ENCODE peak calls at places on chromosomes 4 and X, in six cellular contexts. X is AG04450; R is CD8-positive, alpha-beta T cell; F is body of pancreas; E is cardiac muscle cell; S is mammary epithelial cell. J is an unnamed sample.

GRCh38 chr4:14857475-14857874 is 144.8 kb upstream of the CPEB2 start:
- DNase-seq in S (no peak), F (no peak), R (no peak), X (no peak), E (no peak), J (no peak)

GRCh38 chr4:45119376-45119775 is 393.0 kb upstream of the GNPDA2 start:
- DNase-seq in F (no peak), S (no peak), R (no peak), X (no peak), E (no peak), J (no peak)

GRCh38 chr4:148810461-148810860 is 368.2 kb upstream of the NR3C2 start:
- DNase-seq in E (no peak), R (no peak), S (no peak), X (no peak), F (no peak), J (no peak)

GRCh38 chr4:26891867-26892266 is 31.2 kb downstream of the STIM2 start:
- DNase-seq in R (no peak), S (no peak), X (no peak), F (no peak), E (no peak), J (no peak)

GRCh38 chrX:45750639-45751038 is 550.0 kb upstream of the DIPK2B start:
- DNase-seq in E (no peak), R (no peak), F (no peak), X (no peak), S (peak; percentile 74), J (no peak)

GRCh38 chr4:53622739-53623151 is 31.5 kb upstream of the LNX1 start:
- DNase-seq in F (no peak), S (peak; percentile 79), X (peak; percentile 53), R (no peak), E (peak; percentile 87), J (no peak)

GRCh38 chr4:3299538-3300197 is 6.8 kb downstream of the RGS12 start:
- DNase-seq in X (no peak), R (no peak), S (no peak), F (peak; percentile 2), E (no peak), J (no peak)

GRCh38 chrX:150365051-150365952 is 2.2 kb downstream of the MAMLD1 start:
- DNase-seq in S (peak; percentile 42), F (peak; percentile 71), X (no peak), R (peak; percentile 74), E (peak; percentile 72), J (peak; percentile 74)

GRCh38 chr4:106329027-106329618 is 12.8 kb downstream of the AIMP1 start:
- DNase-seq in F (no peak), S (peak; percentile 40), E (peak; percentile 61), R (no peak), X (peak; percentile 21), J (no peak)

GRCh38 chr4:151792995-151793394 is 32.2 kb upstream of the GATB start:
- DNase-seq in E (no peak), R (no peak), S (no peak), F (no peak), X (no peak), J (no peak)
- H3K27me3 ChIP-seq in E (no peaks in the 10 kb centered on the region), R (no peaks in the 10 kb centered on the region), S (no peaks in the 10 kb centered on the region), F (no peaks in the 10 kb centered on the region), X (peaks cover 7% of the 10 kb centered on the region), J (no peaks in the 10 kb centered on the region)

GRCh38 chr4:71188951-71189350 is 149.9 kb upstream of the SLC4A4 start:
- DNase-seq in R (no peak), X (no peak), F (no peak), E (no peak), S (no peak), J (no peak)
- H3K27me3 ChIP-seq in R (no peaks in the 10 kb centered on the region), X (no peaks in the 10 kb centered on the region), F (no peaks in the 10 kb centered on the region), E (peaks cover 10% of the 10 kb centered on the region), S (peaks cover 34% of the 10 kb centered on the region), J (peaks cover 6% of the 10 kb centered on the region)

DNA sequence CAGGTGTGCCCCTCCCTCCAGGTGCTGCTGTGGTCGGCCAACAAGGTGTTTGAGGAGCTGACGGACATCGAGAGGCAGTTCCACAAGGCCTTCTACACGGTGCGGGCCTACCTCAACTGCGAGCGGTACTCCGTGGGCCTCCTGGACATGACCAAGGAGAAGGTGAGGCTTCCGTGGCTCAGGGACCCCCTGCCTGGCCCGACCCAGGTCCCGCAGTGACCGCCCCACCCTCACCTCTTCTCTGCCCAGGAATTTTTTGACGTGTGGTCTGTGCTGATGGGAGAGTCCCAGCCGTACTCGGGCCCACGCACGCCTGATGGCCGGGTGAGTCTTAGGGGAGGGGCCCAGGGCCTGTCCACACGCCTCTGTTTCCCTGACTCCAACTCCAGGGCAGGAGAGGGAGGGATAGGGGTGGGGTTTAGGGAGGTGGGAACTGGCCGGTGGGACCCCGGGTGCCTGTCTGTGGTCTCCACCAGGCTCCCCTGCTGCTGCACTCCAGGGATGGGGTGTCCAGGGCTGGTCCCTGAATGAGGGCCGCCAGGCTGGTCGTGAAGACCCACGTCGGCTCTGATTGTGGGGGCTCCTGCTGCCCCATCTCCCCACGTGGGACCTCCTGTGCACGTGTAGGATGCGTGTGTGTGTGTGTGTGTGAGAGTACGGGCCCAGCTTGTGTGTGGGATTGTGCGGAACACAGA is 20.1 kb downstream of the ATP5ME start:
- DNase-seq in X (no peak), S (no peak), R (no peak), F (no peak), E (no peak), J (no peak)
- H3K27me3 ChIP-seq in X (peaks cover 14% of the 10 kb centered on the region), S (peaks cover 24% of the 10 kb centered on the region), R (no peaks in the 10 kb centered on the region), F (peaks cover 10% of the 10 kb centered on the region), E (no peaks in the 10 kb centered on the region), J (peaks cover 6% of the 10 kb centered on the region)

GRCh38 chrX:65589304-65589703 is 54.7 kb upstream of the LAS1L start:
- DNase-seq in S (no peak), E (no peak), F (no peak), X (no peak), R (peak; percentile 39), J (no peak)
- H3K27me3 ChIP-seq in S (no peaks in the 10 kb centered on the region), E (no peaks in the 10 kb centered on the region), F (no peaks in the 10 kb centered on the region), X (no peaks in the 10 kb centered on the region), R (no peaks in the 10 kb centered on the region), J (no peaks in the 10 kb centered on the region)

GRCh38 chr4:13498464-13498863 is 14.3 kb upstream of the RAB28 start:
- DNase-seq in X (no peak), R (no peak), F (no peak), E (no peak), S (no peak), J (no peak)

GRCh38 chr4:13496605-13497004 is 12.5 kb upstream of the RAB28 start:
- DNase-seq in R (no peak), E (no peak), F (no peak), S (no peak), X (no peak), J (no peak)

GRCh38 chr4:13493793-13494192 is 9.7 kb upstream of the RAB28 start:
- DNase-seq in R (no peak), S (no peak), X (no peak), F (no peak), E (no peak), J (no peak)

GRCh38 chr4:13495753-13496152 is 11.6 kb upstream of the RAB28 start:
- DNase-seq in F (no peak), S (no peak), X (no peak), E (no peak), R (no peak), J (no peak)

GRCh38 chr4:13492752-13493151 is 8.6 kb upstream of the RAB28 start:
- DNase-seq in F (no peak), E (no peak), S (no peak), X (no peak), R (no peak), J (no peak)
- H3K27me3 ChIP-seq in F (no peaks in the 10 kb centered on the region), E (no peaks in the 10 kb centered on the region), S (no peaks in the 10 kb centered on the region), X (no peaks in the 10 kb centered on the region), R (no peaks in the 10 kb centered on the region), J (peaks cover 4% of the 10 kb centered on the region)

GRCh38 chrX:140503230-140503585 is 1.7 kb downstream of the SOX3 start:
- DNase-seq in E (no peak), S (no peak), X (no peak), R (no peak), F (no peak), J (no peak)

GRCh38 chrX:140501321-140501720 is 3.5 kb downstream of the SOX3 start:
- DNase-seq in R (no peak), E (no peak), S (no peak), F (no peak), X (no peak), J (no peak)

GRCh38 chrX:140501940-140502468 is 2.9 kb downstream of the SOX3 start:
- DNase-seq in S (no peak), R (no peak), E (no peak), F (no peak), X (no peak), J (no peak)

GRCh38 chrX:140503714-140504351 is 1.0 kb downstream of the SOX3 start:
- DNase-seq in X (no peak), F (no peak), R (no peak), E (peak; percentile 18), S (no peak), J (no peak)

GRCh38 chrX:140502491-140503229 is 2.2 kb downstream of the SOX3 start:
- DNase-seq in F (no peak), E (no peak), R (no peak), X (no peak), S (no peak), J (no peak)
- H3K27me3 ChIP-seq in F (peaks cover 15% of the 10 kb centered on the region), E (peaks cover 99% of the 10 kb centered on the region), R (no peaks in the 10 kb centered on the region), X (peaks cover 46% of the 10 kb centered on the region), S (peaks cover 32% of the 10 kb centered on the region), J (peaks cover 94% of the 10 kb centered on the region)

DNA sequence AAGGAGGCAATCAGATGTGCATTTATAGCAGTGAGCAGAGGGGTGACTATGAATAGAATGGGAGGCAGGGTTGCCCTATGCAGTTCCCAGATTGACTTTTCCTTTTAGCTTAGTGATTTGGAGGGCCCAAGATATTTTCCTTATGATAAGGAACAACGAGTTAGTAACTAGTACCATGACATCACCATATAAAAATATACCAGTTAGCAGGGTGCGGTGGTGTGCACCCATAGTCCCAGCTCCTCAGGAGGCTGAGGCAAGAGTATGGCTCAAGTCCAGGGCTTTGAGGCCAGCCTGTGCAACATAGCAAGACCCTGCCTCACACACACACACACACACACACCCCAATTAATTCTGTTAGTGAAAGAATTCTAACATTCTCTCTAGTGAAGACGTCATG is 53.0 kb downstream of the IL13RA2 start:
- DNase-seq in F (no peak), R (no peak), E (peak; percentile 17), X (no peak), S (no peak), J (no peak)
- H3K27me3 ChIP-seq in F (no peaks in the 10 kb centered on the region), R (no peaks in the 10 kb centered on the region), E (no peaks in the 10 kb centered on the region), X (no peaks in the 10 kb centered on the region), S (peaks cover 4% of the 10 kb centered on the region), J (no peaks in the 10 kb centered on the region)

J was measured in heart left ventricle.